ENCODE peak calls at places on chromosomes 6 and 20, in ten cellular contexts. Z is A549, J is IMR-90, H is HCT116, W is upper lobe of left lung, B is gastrocnemius medialis, X is body of pancreas, Q is HepG2, P is K562, I is heart left ventricle. C is an unnamed sample.

GRCh38 chr6:115847671-115848070 is 213.0 kb downstream of the FRK start:
- ATAC-seq in Z (no peak), J (no peak), H (no peak), W (no peak), B (no peak), X (no peak), Q (no peak), P (no peak), I (no peak), C (no peak)

GRCh38 chr6:25395731-25396130 is 116.6 kb downstream of the CARMIL1 start:
- ATAC-seq in Z (no peak), J (no peak), H (no peak), W (no peak), B (no peak), X (no peak), Q (no peak), P (no peak), I (no peak), C (no peak)

GRCh38 chr6:16413399-16413798 is 175.0 kb downstream of the GMPR start:
- ATAC-seq in Z (no peak), J (peak), H (no peak), W (no peak), B (no peak), X (no peak), Q (no peak), P (no peak), I (no peak), C (no peak)

GRCh38 chr6:10510592-10511367 is 10.4 kb upstream of the GCNT2 start:
- ATAC-seq in Z (peak), J (peak), H (peak), W (peak), B (peak), X (peak), Q (peak), P (peak), I (peak), C (peak)

GRCh38 chr6:134495893-134496253 is 178.0 kb upstream of the SGK1 start:
- ATAC-seq in Z (no peak), J (no peak), H (no peak), W (no peak), B (no peak), X (no peak), Q (no peak), P (no peak), I (no peak), C (no peak)

GRCh38 chr6:87692097-87692496 is 9.9 kb downstream of the AKIRIN2 start:
- ATAC-seq in Z (no peak), J (no peak), H (no peak), W (no peak), B (no peak), X (no peak), Q (no peak), P (no peak), I (no peak), C (no peak)

GRCh38 chr6:90537027-90537426 is 49.8 kb downstream of the MAP3K7 start:
- ATAC-seq in Z (no peak), J (no peak), H (no peak), W (peak), B (no peak), X (no peak), Q (no peak), P (no peak), I (no peak), C (no peak)

GRCh38 chr20:60365882-60366281 is 407.7 kb downstream of the CDH26 start:
- ATAC-seq in Z (no peak), J (no peak), H (no peak), W (no peak), B (no peak), X (no peak), Q (no peak), P (no peak), I (no peak), C (no peak)

GRCh38 chr6:148316308-148316707 is 26.3 kb upstream of the SASH1 start:
- ATAC-seq in Z (no peak), J (no peak), H (no peak), W (no peak), B (no peak), X (no peak), Q (no peak), P (no peak), I (peak), C (no peak)

GRCh38 chr6:132005177-132005576 is 54.0 kb upstream of the CCN2 start:
- ATAC-seq in Z (no peak), J (no peak), H (no peak), W (no peak), B (no peak), X (no peak), Q (no peak), P (no peak), I (no peak), C (peak)

GRCh38 chr6:118936304-118936703 is 1.3 kb upstream of the MCM9 start:
- ATAC-seq in Z (no peak), J (no peak), H (no peak), W (no peak), B (no peak), X (no peak), Q (no peak), P (no peak), I (no peak), C (no peak)

GRCh38 chr6:55617272-55617671 is 38.3 kb upstream of the HMGCLL1 start:
- ATAC-seq in Z (peak), J (peak), H (peak), W (no peak), B (no peak), X (peak), Q (peak), P (no peak), I (peak), C (no peak)

GRCh38 chr6:69584913-69585729 is 211.7 kb downstream of the LMBRD1 start:
- ATAC-seq in Z (no peak), J (no peak), H (no peak), W (no peak), B (no peak), X (peak), Q (no peak), P (no peak), I (peak), C (no peak)

GRCh38 chr20:62370807-62371587 is 3.9 kb upstream of the LAMA5 start:
- ATAC-seq in Z (no peak), J (no peak), H (no peak), W (no peak), B (no peak), X (no peak), Q (peak), P (no peak), I (no peak), C (no peak)

GRCh38 chr6:117351521-117351920 is 74.2 kb downstream of the ROS1 start:
- ATAC-seq in Z (no peak), J (no peak), H (no peak), W (peak), B (no peak), X (no peak), Q (no peak), P (no peak), I (no peak), C (no peak)

GRCh38 chr20:3932277-3933073 is 43.3 kb downstream of the PANK2 start:
- ATAC-seq in Z (no peak), J (no peak), H (no peak), W (peak), B (no peak), X (no peak), Q (no peak), P (no peak), I (no peak), C (no peak)

GRCh38 chr6:104630522-104630921 is 229.2 kb downstream of the HACE1 start:
- ATAC-seq in Z (no peak), J (no peak), H (no peak), W (no peak), B (no peak), X (no peak), Q (no peak), P (no peak), I (no peak), C (no peak)
- TF ChIP-seq CTCF in Z (no peak), J (no peak), H (no peak), W (no peak), B (no peak), X (no peak), Q (no peak), P (no peak), I (no peak), C (no peak)

GRCh38 chr6:1763411-1763810 is 153.7 kb downstream of the FOXC1 start:
- ATAC-seq in Z (no peak), J (no peak), H (no peak), W (no peak), B (no peak), X (no peak), Q (no peak), P (peak), I (no peak), C (no peak)

GRCh38 chr6:1762203-1762602 is 152.5 kb downstream of the FOXC1 start:
- ATAC-seq in Z (no peak), J (no peak), H (no peak), W (no peak), B (no peak), X (peak), Q (no peak), P (no peak), I (no peak), C (no peak)

GRCh38 chr6:1766663-1767062 is 156.9 kb downstream of the FOXC1 start:
- ATAC-seq in Z (no peak), J (no peak), H (no peak), W (no peak), B (no peak), X (no peak), Q (no peak), P (no peak), I (no peak), C (no peak)

GRCh38 chr6:1765160-1765900 is 155.6 kb downstream of the FOXC1 start:
- ATAC-seq in Z (no peak), J (no peak), H (no peak), W (no peak), B (no peak), X (no peak), Q (no peak), P (peak), I (no peak), C (no peak)

GRCh38 chr6:1764584-1764983 is 154.9 kb downstream of the FOXC1 start:
- ATAC-seq in Z (no peak), J (no peak), H (no peak), W (no peak), B (no peak), X (no peak), Q (no peak), P (no peak), I (no peak), C (no peak)
- H3K27ac ChIP-seq in Z (no peak), J (no peak), H (no peak), W (no peak), B (no peak), X (no peak), Q (no peak), P (no peak), I (no peak), C (no peak)

DNA sequence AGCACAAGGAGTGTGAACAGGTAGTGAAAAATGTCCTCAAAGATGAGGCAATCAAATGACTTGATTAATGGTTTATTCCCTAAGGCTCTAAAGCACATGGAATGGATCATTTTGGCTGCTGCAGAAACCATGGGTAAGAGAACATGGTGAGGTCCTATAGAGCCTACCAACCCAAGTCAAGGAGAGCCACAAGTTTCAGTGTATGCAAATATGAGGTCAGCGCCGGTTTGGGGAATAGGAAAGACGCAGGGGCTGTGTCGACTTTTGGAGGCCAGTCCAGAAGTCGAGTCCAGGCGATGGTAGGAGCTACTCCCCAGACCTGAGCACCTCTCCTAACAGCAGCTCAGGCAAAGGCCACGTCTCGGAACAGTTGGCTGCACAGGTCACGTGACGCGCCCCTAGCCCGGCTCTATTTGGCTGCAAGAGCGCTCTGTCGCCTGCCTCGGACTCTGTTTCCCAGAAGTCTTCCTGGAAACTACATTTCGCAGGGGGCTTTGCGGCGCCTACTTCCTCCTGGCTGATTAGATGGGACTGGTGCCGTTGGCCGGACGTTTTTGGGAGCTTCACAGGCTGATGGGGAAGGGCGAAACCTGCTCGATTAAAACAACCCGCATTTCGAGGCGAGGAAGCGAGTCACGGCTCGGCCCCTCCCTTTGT is 74.4 kb upstream of the CHD6 start:
- ATAC-seq in Z (peak), J (peak), H (peak), W (peak), B (peak), X (peak), Q (peak), P (peak), I (peak), C (peak)
- TF ChIP-seq POLR2A in Z (no peak), J (no peak), H (no peak), W (peak), B (peak), X (no peak), Q (peak), P (no peak), I (peak), C (no peak)

GRCh38 chr6:165676435-165677068 is 13.5 kb upstream of the PDE10A start:
- ATAC-seq in Z (no peak), J (peak), H (no peak), W (peak), B (no peak), X (no peak), Q (peak), P (peak), I (peak), C (no peak)
- TF ChIP-seq CTCF in Z (no peak), J (no peak), H (no peak), W (no peak), B (no peak), X (no peak), Q (peak), P (peak), I (peak), C (peak)

C was measured in gastroesophageal sphincter.